ENCODE peak calls at places on chromosomes 7 and 10, in five cellular contexts. H is CD8-positive, alpha-beta T cell; O is adrenal gland; N is kidney epithelial cell; G is aorta. P is an unnamed sample.

GRCh38 chr7:117766915-117767314 is 106.3 kb downstream of the CTTNBP2 start:
- DNase-seq in O (no peak), G (no peak), N (no peak), H (no peak), P (no peak)

GRCh38 chr10:45319702-45320101 is 4.3 kb upstream of the OR13A1 start:
- DNase-seq in G (no peak), N (no peak), H (no peak), O (no peak), P (no peak)

GRCh38 chr10:131968949-131969348 is 12.8 kb downstream of the BNIP3 start:
- DNase-seq in G (no peak), H (no peak), N (no peak), O (no peak), P (no peak)

GRCh38 chr10:30411263-30411662 is 22.7 kb upstream of the MAP3K8 start:
- DNase-seq in G (no peak), O (no peak), H (no peak), N (no peak), P (no peak)

GRCh38 chr10:108911814-108912541 is 1011.3 kb downstream of the XPNPEP1 start:
- DNase-seq in H (no peak), G (peak; percentile 39), N (peak; percentile 35), O (peak; percentile 32), P (peak; percentile 17)

GRCh38 chr10:84184517-84184916 is 9.8 kb upstream of the CDHR1 start:
- DNase-seq in H (no peak), O (no peak), G (no peak), N (no peak), P (no peak)

GRCh38 chr10:3919676-3920308 is 134.8 kb upstream of the KLF6 start:
- DNase-seq in N (no peak), G (no peak), H (no peak), O (no peak), P (no peak)

GRCh38 chr7:64687249-64687648 is 21.3 kb downstream of the ZNF107 start:
- DNase-seq in O (no peak), G (no peak), N (no peak), H (no peak), P (no peak)

GRCh38 chr10:72337039-72337629 is 17.6 kb downstream of the DNAJB12 start:
- DNase-seq in H (peak; percentile 78), O (peak; percentile 91), G (peak; percentile 88), N (no peak), P (no peak)

GRCh38 chr7:131720703-131721102 is 164.3 kb upstream of the PODXL start:
- DNase-seq in G (no peak), H (no peak), N (no peak), O (no peak), P (no peak)

GRCh38 chr10:61078542-61078941 is 134.6 kb upstream of the RHOBTB1 start:
- DNase-seq in N (no peak), G (no peak), O (no peak), H (no peak), P (no peak)

DNA sequence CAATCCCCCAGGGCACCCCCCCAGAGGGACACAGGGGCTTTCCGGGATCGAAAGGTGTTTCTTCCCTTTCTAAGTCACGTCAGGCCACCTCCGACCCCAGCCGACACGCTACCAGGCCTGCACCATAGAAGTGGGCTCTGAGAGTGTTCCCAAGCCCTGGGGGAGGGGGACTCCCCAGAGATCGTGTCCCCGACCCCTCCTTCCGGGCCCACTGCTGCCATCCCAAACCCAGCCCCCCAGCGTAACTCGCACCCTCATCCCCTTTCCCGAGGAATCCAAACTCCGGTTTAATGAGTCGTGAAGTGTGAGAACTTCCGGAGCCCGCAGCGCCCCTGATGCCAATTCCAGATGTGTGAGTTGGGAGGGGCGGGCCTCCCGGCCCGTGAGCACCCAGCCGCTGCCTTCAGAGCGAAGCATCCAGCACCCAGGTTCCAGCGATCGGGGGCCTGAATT is 11.3 kb downstream of the UNCX start:
- DNase-seq in G (no peak), O (no peak), N (no peak), H (no peak), P (no peak)
- H3K4me3 ChIP-seq in G (no peak overlapping the region), O (no peak overlapping the region), N (no peak overlapping the region), H (no peak overlapping the region), P (no peak overlapping the region)

GRCh38 chr10:91887900-91888225 is 21.4 kb downstream of the FGFBP3 start:
- DNase-seq in N (no peak), O (no peak), G (no peak), H (no peak), P (no peak)
- H3K4me3 ChIP-seq in N (peak overlapping the region; percentile 40), O (no peak overlapping the region), G (peak overlapping the region; percentile 18), H (peak overlapping the region; percentile 67), P (peak overlapping the region; percentile 55)

GRCh38 chr7:113086928-113087277 is 276 bp upstream of the GPR85 start:
- DNase-seq in G (no peak), O (no peak), H (no peak), N (no peak), P (no peak)
- H3K4me3 ChIP-seq in G (peak overlapping the region; percentile 96), O (no peak overlapping the region), H (no peak overlapping the region), N (peak overlapping the region; percentile 63), P (peak overlapping the region; percentile 63)

GRCh38 chr10:2117641-2118040 is 380.3 kb upstream of the ADARB2 start:
- DNase-seq in H (no peak), N (no peak), O (no peak), G (no peak), P (no peak)
- H3K4me3 ChIP-seq in H (no peak overlapping the region), N (no peak overlapping the region), O (no peak overlapping the region), G (no peak overlapping the region), P (no peak overlapping the region)

GRCh38 chr7:70703785-70704184 is 428.2 kb upstream of the GALNT17 start:
- DNase-seq in N (no peak), O (no peak), G (no peak), H (no peak), P (no peak)

GRCh38 chr7:70704921-70705346 is 427.0 kb upstream of the GALNT17 start:
- DNase-seq in N (no peak), O (no peak), G (no peak), H (no peak), P (no peak)

GRCh38 chr7:70706698-70707097 is 425.2 kb upstream of the GALNT17 start:
- DNase-seq in G (no peak), O (no peak), H (no peak), N (no peak), P (no peak)

GRCh38 chr7:70707823-70708243 is 424.1 kb upstream of the GALNT17 start:
- DNase-seq in O (no peak), N (no peak), G (no peak), H (no peak), P (no peak)

GRCh38 chr7:70706204-70706603 is 425.7 kb upstream of the GALNT17 start:
- DNase-seq in G (no peak), O (no peak), H (no peak), N (no peak), P (no peak)
- H3K4me3 ChIP-seq in G (no peak overlapping the region), O (no peak overlapping the region), H (no peak overlapping the region), N (no peak overlapping the region), P (no peak overlapping the region)

GRCh38 chr7:95469187-95469586 is 16.6 kb upstream of the ASB4 start:
- DNase-seq in O (no peak), N (no peak), G (no peak), H (no peak), P (no peak)

GRCh38 chr7:95470452-95470851 is 15.3 kb upstream of the ASB4 start:
- DNase-seq in H (no peak), G (no peak), N (no peak), O (no peak), P (no peak)

GRCh38 chr7:95469850-95470249 is 15.9 kb upstream of the ASB4 start:
- DNase-seq in H (no peak), G (no peak), N (no peak), O (no peak), P (no peak)

GRCh38 chr7:95472521-95473160 is 13.1 kb upstream of the ASB4 start:
- DNase-seq in O (no peak), N (no peak), H (no peak), G (no peak), P (no peak)

GRCh38 chr7:95471076-95471475 is 14.7 kb upstream of the ASB4 start:
- DNase-seq in H (no peak), O (no peak), G (no peak), N (no peak), P (no peak)
- H3K4me3 ChIP-seq in H (no peak overlapping the region), O (no peak overlapping the region), G (no peak overlapping the region), N (no peak overlapping the region), P (no peak overlapping the region)

P was measured in retinal pigment epithelial cell.